ENCODE peak calls at places on chromosome X, in seven cellular contexts. P, M, Q, K, W, X and D are unnamed samples.

GRCh38 chrX:139508099-139508498 is 22.4 kb upstream of the F9 start:
- DNase-seq in Q (no peak), P (no peak), K (no peak), W (no peak), X (no peak), M (no peak), D (no peak)

GRCh38 chrX:49838374-49838773 is 9.3 kb downstream of the PAGE4 start:
- DNase-seq in W (no peak), K (no peak), P (peak), X (peak), Q (peak), M (no peak), D (no peak)

GRCh38 chrX:154020500-154021115 is 906 bp upstream of the IRAK1 start:
- DNase-seq in M (no peak), P (no peak), Q (no peak), K (no peak), X (no peak), W (no peak), D (no peak)

GRCh38 chrX:73068467-73069364 is 10.6 kb downstream of the PABPC1L2A start:
- DNase-seq in K (no peak), W (no peak), M (no peak), P (no peak), X (no peak), Q (no peak), D (peak)

GRCh38 chrX:15815779-15816452 is 25.6 kb downstream of the ZRSR2 start:
- DNase-seq in Q (peak), K (no peak), X (peak), P (peak), W (no peak), M (no peak), D (no peak)

GRCh38 chrX:69493193-69493592 is 10.9 kb upstream of the NALF2 start:
- DNase-seq in X (no peak), K (no peak), P (peak), Q (peak), M (no peak), W (no peak), D (no peak)

GRCh38 chrX:19670321-19670750 is 155.0 kb upstream of the MAP3K15 start:
- DNase-seq in X (peak), M (no peak), P (no peak), K (no peak), Q (peak), W (no peak), D (no peak)

GRCh38 chrX:153642655-153643430 is 4.2 kb upstream of the DUSP9 start:
- DNase-seq in X (no peak), Q (no peak), M (peak), W (peak), P (no peak), K (no peak), D (peak)

GRCh38 chrX:13754765-13755164 is 20.2 kb downstream of the OFD1 start:
- DNase-seq in P (no peak), K (no peak), W (no peak), Q (no peak), X (no peak), M (no peak), D (no peak)

GRCh38 chrX:38839269-38839668 is 38.0 kb downstream of the MID1IP1 start:
- DNase-seq in W (no peak), X (no peak), Q (no peak), M (no peak), P (no peak), K (no peak), D (no peak)

GRCh38 chrX:118726887-118727685 is at the start of gene IL13RA1:
- DNase-seq in K (peak), Q (peak), W (peak), M (no peak), P (peak), X (peak), D (peak)

GRCh38 chrX:71102292-71102691 is 4.2 kb downstream of the CXorf65 start:
- DNase-seq in M (no peak), Q (no peak), P (no peak), K (no peak), W (no peak), X (no peak), D (no peak)

GRCh38 chrX:133246921-133247320 is 28.8 kb upstream of the TFDP3 start:
- DNase-seq in K (no peak), X (no peak), P (no peak), W (no peak), Q (no peak), M (no peak), D (no peak)

GRCh38 chrX:16589211-16589610 is 60.7 kb upstream of the S100G start:
- DNase-seq in Q (peak), W (no peak), X (peak), K (no peak), P (no peak), M (no peak), D (no peak)

GRCh38 chrX:56995271-56995994 is at the start of gene SPIN3:
- DNase-seq in P (peak), W (peak), M (peak), X (peak), K (peak), Q (peak), D (peak)

GRCh38 chrX:19753368-19753767 is 134.0 kb downstream of the SH3KBP1 start:
- DNase-seq in K (no peak), P (no peak), W (no peak), M (no peak), X (no peak), Q (no peak), D (no peak)

DNA sequence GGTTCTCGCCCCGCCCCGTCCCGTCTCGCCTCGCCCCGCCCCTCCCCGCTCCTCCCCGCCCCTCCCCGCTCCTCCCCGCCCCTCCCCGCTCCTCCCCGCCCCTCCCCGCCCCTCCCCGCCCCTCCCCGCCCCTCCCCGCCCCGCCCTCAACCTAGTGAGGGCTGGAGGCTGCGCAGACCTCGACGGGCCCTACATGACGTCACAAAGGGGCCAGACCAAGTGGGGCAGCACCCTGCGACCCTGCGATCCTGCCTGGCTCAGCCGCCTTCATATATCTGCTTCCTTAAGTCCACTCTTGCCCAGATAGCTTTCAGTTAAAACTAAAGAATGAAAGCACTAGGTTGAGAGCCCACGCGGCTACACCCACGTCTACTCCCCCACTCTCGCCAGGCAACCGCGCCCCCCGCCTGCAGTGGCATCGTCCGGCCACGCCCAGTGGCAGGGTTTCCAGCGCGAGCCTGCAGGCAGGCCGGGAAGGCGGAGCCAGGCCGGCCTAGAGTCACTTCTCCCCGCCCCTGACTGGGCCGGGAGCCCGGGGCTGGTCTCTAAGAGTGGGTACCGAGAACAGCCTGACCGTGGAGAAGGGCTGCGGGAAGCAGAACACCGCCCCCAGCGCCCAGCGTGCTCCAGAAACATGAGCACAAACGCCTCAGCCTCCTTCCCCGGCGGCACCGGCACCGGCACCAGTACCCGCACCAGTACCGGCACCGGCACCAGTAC is 1.5 kb upstream of the MAOA start:
- DNase-seq in K (peak), Q (peak), M (peak), P (peak), W (peak), X (peak), D (peak)
- TF ChIP-seq CTCF in K (peak), Q (no peak), M (peak), P (no peak), W (peak), X (peak), D (peak)

GRCh38 chrX:24485976-24486680 is 21.0 kb downstream of the PDK3 start:
- DNase-seq in P (no peak), W (no peak), X (no peak), Q (no peak), M (no peak), K (no peak), D (no peak)
- TF ChIP-seq CTCF in P (no peak), W (no peak), X (no peak), Q (no peak), M (no peak), K (no peak), D (no peak)

GRCh38 chrX:115040417-115040816 is 23.0 kb upstream of the IL13RA2 start:
- DNase-seq in X (no peak), M (no peak), P (no peak), W (no peak), Q (no peak), K (no peak), D (no peak)
- TF ChIP-seq CTCF in X (no peak), M (no peak), P (no peak), W (no peak), Q (no peak), K (no peak), D (no peak)

GRCh38 chrX:135484636-135485289 is 35.7 kb upstream of the INTS6L start:
- DNase-seq in K (no peak), M (no peak), W (no peak), X (peak), Q (peak), P (peak), D (no peak)
- TF ChIP-seq CTCF in K (peak), M (peak), W (peak), X (peak), Q (peak), P (no peak), D (peak)

DNA sequence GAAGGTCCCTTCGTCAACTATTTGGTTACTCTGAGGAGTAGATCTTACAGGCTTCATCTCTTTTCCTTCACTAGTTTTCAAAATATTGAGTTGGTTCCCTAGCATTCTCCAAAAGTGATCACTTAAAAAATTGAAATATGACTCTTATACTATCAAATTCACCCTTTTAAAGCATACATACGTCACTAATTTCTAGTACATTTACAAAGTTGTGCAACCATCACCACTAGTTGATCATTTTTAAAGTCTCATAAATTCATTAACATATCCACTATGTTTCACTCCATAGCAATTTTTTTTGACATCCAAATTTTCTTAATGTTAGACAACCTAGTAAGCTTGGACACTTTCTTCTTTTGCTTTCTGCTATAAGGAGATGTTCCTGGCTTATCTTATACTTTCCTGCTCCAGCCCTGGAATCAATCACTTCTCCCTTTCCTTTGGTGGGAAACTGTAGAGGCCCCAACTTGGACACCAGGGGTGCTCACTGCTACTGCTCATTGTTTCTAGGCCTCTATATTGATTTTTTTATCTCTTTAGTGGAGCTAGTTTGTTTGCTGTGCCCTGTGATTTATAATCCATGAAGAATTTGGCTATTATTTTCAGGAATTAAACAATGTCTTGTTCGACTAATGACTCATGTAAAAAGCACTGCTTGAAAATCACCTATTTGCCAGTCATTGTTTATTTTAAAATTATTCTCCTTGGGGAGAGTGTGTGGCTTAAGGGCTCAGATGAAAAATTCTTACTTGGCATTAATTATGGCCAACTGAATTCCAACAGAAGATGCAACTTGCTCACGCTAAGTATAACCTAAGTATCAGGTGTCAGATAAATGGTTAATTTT is 4.0 kb upstream of the ZFX start:
- DNase-seq in X (peak), M (no peak), Q (peak), W (no peak), K (no peak), P (no peak), D (no peak)
- TF ChIP-seq CTCF in X (no peak), M (no peak), Q (peak), W (no peak), K (no peak), P (no peak), D (peak)

GRCh38 chrX:55841962-55842752 is 124.6 kb downstream of the RRAGB start:
- DNase-seq in P (no peak), Q (no peak), K (no peak), W (no peak), X (no peak), M (no peak), D (peak)

DNA sequence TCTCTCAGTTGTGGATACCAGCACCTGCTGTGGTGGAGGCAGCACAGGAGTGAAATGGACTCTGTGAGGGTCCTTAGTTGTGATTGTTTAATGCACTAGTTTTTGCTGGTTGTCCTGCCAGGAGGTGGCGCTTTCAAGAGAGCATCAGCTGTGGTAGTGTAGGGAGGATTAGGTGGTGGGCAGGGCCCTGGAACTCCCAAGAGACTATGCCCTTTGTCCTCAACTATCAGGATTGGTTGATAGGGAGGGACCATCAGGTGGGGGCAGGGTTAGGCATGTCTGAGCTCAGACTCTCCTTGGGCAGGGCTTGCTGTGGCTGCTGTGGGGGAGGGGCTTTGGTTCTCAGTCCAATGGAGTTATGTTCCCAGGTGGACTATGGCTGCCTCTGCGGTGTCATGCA is 121.9 kb downstream of the RRAGB start:
- DNase-seq in P (no peak), Q (no peak), X (no peak), M (no peak), W (no peak), K (no peak), D (peak)
- TF ChIP-seq CTCF in P (no peak), Q (no peak), X (no peak), M (no peak), W (no peak), K (no peak), D (no peak)

DNA sequence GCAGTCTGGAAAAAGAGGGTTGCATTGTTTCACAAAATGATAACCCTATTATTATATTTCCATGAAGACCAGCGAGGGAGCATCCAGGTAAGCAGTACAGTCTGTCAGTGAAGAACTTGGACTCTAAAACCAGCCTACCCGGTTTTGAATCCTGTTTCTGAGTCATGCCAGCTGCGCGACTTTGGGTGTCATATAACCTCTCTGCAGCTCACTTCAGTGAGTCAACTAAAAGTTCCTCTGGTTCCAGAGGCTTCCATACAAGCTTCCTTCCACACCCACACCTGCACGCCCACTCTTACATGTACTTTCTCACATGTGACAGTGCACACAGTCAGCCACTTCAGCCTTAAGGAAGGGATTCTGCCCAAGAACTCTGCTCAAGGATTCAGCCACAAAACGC is 49.8 kb upstream of the PRPS2 start:
- DNase-seq in M (no peak), Q (peak), K (no peak), P (no peak), W (no peak), X (no peak), D (no peak)
- TF ChIP-seq CTCF in M (no peak), Q (no peak), K (no peak), P (no peak), W (no peak), X (no peak), D (no peak)

DNA sequence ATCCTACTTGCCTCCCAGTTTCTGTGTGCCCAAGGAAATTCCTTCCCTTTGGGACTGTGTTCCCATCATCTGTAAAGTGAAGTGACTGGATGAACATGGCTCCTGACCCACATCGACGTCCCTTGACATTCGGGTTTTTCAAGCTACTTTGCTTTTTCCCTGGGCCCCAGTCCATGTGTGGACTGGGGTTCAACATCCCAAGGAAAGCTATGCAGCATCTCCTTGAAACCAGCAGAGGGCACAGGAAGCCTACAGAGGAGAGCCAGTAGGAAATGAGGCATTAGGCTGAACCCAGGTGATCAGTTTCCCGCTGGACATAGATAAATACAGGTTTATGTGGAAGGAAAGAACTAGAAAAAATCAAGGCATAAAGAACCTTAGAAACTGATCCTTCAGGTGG is 145.1 kb upstream of the ARHGEF9 start:
- DNase-seq in Q (peak), M (no peak), X (no peak), P (peak), K (no peak), W (no peak), D (no peak)
- TF ChIP-seq CTCF in Q (peak), M (no peak), X (peak), P (peak), K (peak), W (peak), D (peak)

GRCh38 chrX:110858565-110858964 is 62.9 kb upstream of the CHRDL1 start:
- DNase-seq in P (no peak), M (no peak), Q (no peak), X (no peak), W (no peak), K (no peak), D (no peak)

GRCh38 chrX:110851780-110852179 is 56.2 kb upstream of the CHRDL1 start:
- DNase-seq in P (no peak), M (no peak), X (peak), W (no peak), Q (peak), K (no peak), D (no peak)

GRCh38 chrX:110852180-110852579 is 56.6 kb upstream of the CHRDL1 start:
- DNase-seq in M (no peak), W (no peak), X (peak), P (peak), K (no peak), Q (peak), D (no peak)

GRCh38 chrX:110853610-110854009 is 58.0 kb upstream of the CHRDL1 start:
- DNase-seq in M (peak), P (peak), W (no peak), X (no peak), K (no peak), Q (peak), D (no peak)
- TF ChIP-seq CTCF in M (peak), P (no peak), W (peak), X (peak), K (peak), Q (peak), D (peak)

DNA sequence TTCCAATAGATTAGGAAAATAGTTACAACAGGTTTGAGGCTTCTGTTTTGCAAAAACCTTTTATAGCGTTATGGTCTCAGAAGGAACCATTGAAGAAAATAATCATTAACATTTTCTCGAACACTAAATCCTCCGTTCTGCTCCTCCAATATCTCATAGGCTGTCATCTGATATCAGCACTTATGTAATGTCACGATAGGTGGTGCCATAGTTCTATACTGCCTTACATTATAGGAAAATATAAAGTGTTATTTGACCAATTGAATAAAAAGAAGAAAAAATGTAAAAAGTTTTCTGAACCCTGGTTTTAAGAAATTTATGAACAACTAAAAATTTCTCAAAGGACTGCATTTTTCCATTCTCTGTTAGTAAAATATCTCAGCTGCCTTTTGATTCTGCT is 291.4 kb downstream of the RPA4 start:
- DNase-seq in M (no peak), X (no peak), W (no peak), P (no peak), Q (no peak), K (no peak), D (no peak)
- TF ChIP-seq CTCF in M (no peak), X (no peak), W (no peak), P (no peak), Q (no peak), K (no peak), D (peak)